ENCODE peak calls at places on chromosomes 7 and 10, in ten cellular contexts. B, R, V, G, Y, H, S, W, Q and K are unnamed samples.
A peak's percentile ranks its signal among the peaks of the same experiment; 100 is the strongest.

GRCh38 chr7:151489498-151489897 is 30.2 kb downstream of the RHEB start:
- DNase-seq in B (no peak), R (no peak), V (no peak), G (no peak), Y (no peak), H (no peak), S (no peak), W (no peak), Q (no peak), K (no peak)

GRCh38 chr7:3461923-3462322 is 160.9 kb downstream of the SDK1 start:
- DNase-seq in B (no peak), R (peak; percentile 49), V (no peak), G (peak; percentile 39), Y (no peak), H (no peak), S (no peak), W (no peak), Q (peak; percentile 85), K (no peak)

GRCh38 chr10:89144836-89145235 is 62.3 kb downstream of the CH25H start:
- DNase-seq in B (no peak), R (no peak), V (no peak), G (no peak), Y (no peak), H (no peak), S (no peak), W (no peak), Q (no peak), K (no peak)

GRCh38 chr10:100766693-100767427 is 21.5 kb downstream of the PAX2 start:
- DNase-seq in B (no peak), R (no peak), V (no peak), G (no peak), Y (no peak), H (no peak), S (no peak), W (no peak), Q (no peak), K (no peak)

GRCh38 chr7:20362574-20363253 is 32.0 kb downstream of the ITGB8 start:
- DNase-seq in B (no peak), R (no peak), V (no peak), G (no peak), Y (no peak), H (no peak), S (no peak), W (no peak), Q (no peak), K (no peak)

GRCh38 chr7:99375070-99375807 is 709 bp downstream of the ARPC1B start:
- DNase-seq in B (peak; percentile 81), R (peak; percentile 76), V (peak; percentile 78), G (peak; percentile 47), Y (peak; percentile 59), H (peak; percentile 90), S (no peak), W (peak; percentile 77), Q (peak; percentile 76), K (peak; percentile 71)

GRCh38 chr10:114068054-114068707 is 24.5 kb downstream of the ADRB1 start:
- DNase-seq in B (no peak), R (no peak), V (no peak), G (no peak), Y (no peak), H (peak; percentile 35), S (no peak), W (no peak), Q (no peak), K (no peak)

GRCh38 chr7:20651960-20652544 is 36.6 kb downstream of the ABCB5 start:
- DNase-seq in B (no peak), R (no peak), V (no peak), G (no peak), Y (peak; percentile 21), H (peak; percentile 33), S (no peak), W (no peak), Q (no peak), K (no peak)

GRCh38 chr10:46232084-46232483 is 54.7 kb upstream of the ANTXRL start:
- DNase-seq in B (no peak), R (no peak), V (no peak), G (no peak), Y (no peak), H (no peak), S (no peak), W (peak; percentile 30), Q (no peak), K (no peak)

GRCh38 chr10:122445904-122446303 is 8.5 kb upstream of the ARMS2 start:
- DNase-seq in B (no peak), R (no peak), V (no peak), G (no peak), Y (no peak), H (no peak), S (no peak), W (no peak), Q (no peak), K (no peak)

GRCh38 chr7:29243777-29244655 is 49.4 kb downstream of the CHN2 start:
- DNase-seq in B (no peak), R (peak; percentile 45), V (no peak), G (peak; percentile 11), Y (no peak), H (no peak), S (no peak), W (no peak), Q (no peak), K (no peak)

GRCh38 chr10:27446091-27446918 is 57.8 kb upstream of the RAB18 start:
- DNase-seq in B (peak; percentile 14), R (no peak), V (no peak), G (no peak), Y (peak; percentile 58), H (peak; percentile 37), S (no peak), W (no peak), Q (no peak), K (no peak)

GRCh38 chr10:13268841-13269240 is 31.0 kb downstream of the PHYH start:
- DNase-seq in B (no peak), R (no peak), V (no peak), G (no peak), Y (no peak), H (no peak), S (no peak), W (no peak), Q (no peak), K (no peak)

GRCh38 chr7:134903073-134903790 is 83.1 kb upstream of the AGBL3 start:
- DNase-seq in B (no peak), R (no peak), V (no peak), G (no peak), Y (no peak), H (peak; percentile 38), S (no peak), W (no peak), Q (no peak), K (no peak)

GRCh38 chr7:36692444-36692843 is 31.9 kb downstream of the AOAH start:
- DNase-seq in B (peak; percentile 28), R (no peak), V (no peak), G (no peak), Y (no peak), H (no peak), S (no peak), W (no peak), Q (no peak), K (no peak)

GRCh38 chr7:155803418-155804376 is 8.6 kb downstream of the SHH start:
- DNase-seq in B (no peak), R (no peak), V (no peak), G (no peak), Y (no peak), H (no peak), S (no peak), W (no peak), Q (peak; percentile 36), K (peak; percentile 14)

GRCh38 chr10:127578628-127579305 is 29.7 kb downstream of the NPS start:
- DNase-seq in B (no peak), R (no peak), V (no peak), G (no peak), Y (no peak), H (no peak), S (no peak), W (no peak), Q (no peak), K (no peak)

GRCh38 chr7:139918488-139918887 is 89.4 kb downstream of the TBXAS1 start:
- DNase-seq in B (no peak), R (no peak), V (no peak), G (no peak), Y (no peak), H (no peak), S (no peak), W (no peak), Q (no peak), K (no peak)

GRCh38 chr10:121831237-121831636 is 96.6 kb downstream of the ATE1 start:
- DNase-seq in B (no peak), R (no peak), V (no peak), G (no peak), Y (no peak), H (no peak), S (no peak), W (no peak), Q (no peak), K (no peak)

GRCh38 chr7:155454183-155455112 is 3.5 kb upstream of the EN2 start:
- DNase-seq in B (no peak), R (no peak), V (no peak), G (no peak), Y (no peak), H (no peak), S (no peak), W (no peak), Q (no peak), K (no peak)

GRCh38 chr10:71719464-71720303 is at the start of gene C10orf105:
- DNase-seq in B (no peak), R (no peak), V (no peak), G (no peak), Y (no peak), H (no peak), S (no peak), W (no peak), Q (no peak), K (no peak)

GRCh38 chr7:114944742-114945625 is 23.1 kb downstream of the MDFIC start:
- DNase-seq in B (no peak), R (no peak), V (peak; percentile 81), G (no peak), Y (no peak), H (peak; percentile 93), S (no peak), W (no peak), Q (no peak), K (no peak)

GRCh38 chr10:117216028-117216427 is 18.7 kb downstream of the KCNK18 start:
- DNase-seq in B (no peak), R (no peak), V (no peak), G (no peak), Y (no peak), H (no peak), S (no peak), W (peak; percentile 39), Q (no peak), K (no peak)

GRCh38 chr7:113730309-113730955 is 188.4 kb downstream of the PPP1R3A start:
- DNase-seq in B (no peak), R (no peak), V (no peak), G (no peak), Y (peak; percentile 23), H (peak; percentile 2), S (no peak), W (no peak), Q (no peak), K (no peak)

GRCh38 chr7:43377196-43377935 is 205.5 kb upstream of the STK17A start:
- DNase-seq in B (no peak), R (no peak), V (no peak), G (no peak), Y (no peak), H (no peak), S (no peak), W (no peak), Q (no peak), K (no peak)

GRCh38 chr7:105978035-105978434 is 15.0 kb downstream of the CDHR3 start:
- DNase-seq in B (no peak), R (no peak), V (no peak), G (no peak), Y (no peak), H (no peak), S (no peak), W (no peak), Q (no peak), K (no peak)

GRCh38 chr7:2978403-2978802 is 65.3 kb downstream of the CARD11 start:
- DNase-seq in B (peak; percentile 87), R (peak; percentile 89), V (no peak), G (peak; percentile 44), Y (no peak), H (no peak), S (no peak), W (no peak), Q (peak; percentile 86), K (no peak)

GRCh38 chr10:43206391-43207235 is 60.3 kb downstream of the RASGEF1A start:
- DNase-seq in B (no peak), R (no peak), V (peak; percentile 7), G (no peak), Y (no peak), H (no peak), S (no peak), W (no peak), Q (peak; percentile 18), K (no peak)